ENCODE peak calls at places on chromosomes 1 and 21, in four cellular contexts. N is GM10248, D is left ventricle myocardium inferior, H is neural crest cell. T is an unnamed sample.

GRCh38 chr1:21185221-21185731 is 8.6 kb upstream of the EIF4G3 start:
- DNase-seq in N (no peak), D (no peak), H (no peak), T (no peak)

GRCh38 chr1:54396280-54396903 is 9.8 kb downstream of the SSBP3 start:
- DNase-seq in N (no peak), D (no peak), H (no peak), T (no peak)

GRCh38 chr1:17683551-17683950 is 71.6 kb upstream of the ACTL8 start:
- DNase-seq in N (no peak), D (no peak), H (no peak), T (no peak)

GRCh38 chr1:112973788-112974187 is 17.8 kb upstream of the SLC16A1 start:
- DNase-seq in N (no peak), D (no peak), H (no peak), T (no peak)

GRCh38 chr1:153630384-153630783 is 2.1 kb downstream of the S100A1 start:
- DNase-seq in N (no peak), D (no peak), H (no peak), T (no peak)

GRCh38 chr1:154583691-154584212 is 16.2 kb downstream of the CHRNB2 start:
- DNase-seq in N (no peak), D (no peak), H (no peak), T (no peak)

GRCh38 chr1:161139765-161140164 is 7.3 kb upstream of the DEDD start:
- DNase-seq in N (peak; percentile 56), D (no peak), H (peak; percentile 41), T (peak; percentile 43)

GRCh38 chr1:25688390-25689119 is 72.0 kb downstream of the MAN1C1 start:
- DNase-seq in N (no peak), D (no peak), H (no peak), T (peak; percentile 54)

GRCh38 chr1:6392081-6392879 is 1.3 kb downstream of the ACOT7 start:
- DNase-seq in N (no peak), D (no peak), H (no peak), T (no peak)

GRCh38 chr1:154151311-154151710 is 3.6 kb downstream of the NUP210L start:
- DNase-seq in N (no peak), D (no peak), H (no peak), T (no peak)

GRCh38 chr21:42010507-42011493 is 640 bp upstream of the ZBTB21 start:
- DNase-seq in N (peak; percentile 52), D (no peak), H (no peak), T (no peak)

GRCh38 chr1:214993419-214993818 is 89.1 kb upstream of the KCNK2 start:
- DNase-seq in N (no peak), D (no peak), H (no peak), T (no peak)

GRCh38 chr1:177914603-177915002 is 55.3 kb downstream of the SEC16B start:
- DNase-seq in N (no peak), D (no peak), H (no peak), T (no peak)

GRCh38 chr1:201229771-201230635 is 39.4 kb downstream of the IGFN1 start:
- DNase-seq in N (peak; percentile 7), D (no peak), H (no peak), T (peak; percentile 24)
- TF ChIP-seq CTCF in N (no peak), D (no peak), H (no peak), T (no peak)

GRCh38 chr1:230860617-230861384 is 7.5 kb downstream of the C1orf198 start:
- DNase-seq in N (no peak), D (no peak), H (no peak), T (no peak)
- TF ChIP-seq CTCF in N (no peak), D (no peak), H (no peak), T (no peak)

DNA sequence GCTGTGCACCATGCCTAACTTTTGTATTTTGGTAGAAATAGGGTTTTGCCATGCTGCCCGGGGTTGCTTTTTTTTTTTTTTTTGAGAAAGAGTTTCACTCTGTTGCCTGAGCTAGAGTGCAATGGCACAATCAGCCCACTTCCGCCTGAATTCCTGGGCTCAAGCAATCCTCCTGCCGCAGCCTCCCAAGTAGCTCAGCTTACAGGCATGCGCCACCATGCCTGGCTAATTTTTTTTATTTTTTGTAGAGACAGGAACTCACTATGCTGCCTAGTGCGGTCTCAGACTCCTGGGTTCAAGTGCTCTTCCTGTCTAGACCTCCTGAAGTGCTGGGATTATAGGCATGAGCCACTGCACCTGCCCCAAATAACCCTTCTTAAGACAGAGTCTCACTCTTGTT is 153.5 kb downstream of the SLC45A1 start:
- DNase-seq in N (no peak), D (no peak), H (no peak), T (no peak)
- TF ChIP-seq CTCF in N (no peak), D (no peak), H (no peak), T (no peak)

GRCh38 chr21:14736672-14737071 is 190.6 kb upstream of the SAMSN1 start:
- DNase-seq in N (no peak), D (no peak), H (no peak), T (no peak)

GRCh38 chr21:14736162-14736561 is 190.0 kb upstream of the SAMSN1 start:
- DNase-seq in N (peak; percentile 7), D (no peak), H (no peak), T (no peak)

GRCh38 chr21:14739590-14739989 is 193.5 kb upstream of the SAMSN1 start:
- DNase-seq in N (no peak), D (no peak), H (no peak), T (no peak)

GRCh38 chr21:14737278-14737677 is 191.2 kb upstream of the SAMSN1 start:
- DNase-seq in N (no peak), D (no peak), H (no peak), T (no peak)

GRCh38 chr21:14737922-14738321 is 191.8 kb upstream of the SAMSN1 start:
- DNase-seq in N (peak; percentile 17), D (no peak), H (peak; percentile 12), T (peak; percentile 18)
- TF ChIP-seq CTCF in N (peak; percentile 37), D (peak; percentile 59), H (peak; percentile 74), T (peak; percentile 59)

T was measured in adrenal gland.